ENCODE peak calls at places on chromosomes 4 and X, in five cellular contexts. One of them, this sample, is unnamed.
A peak's percentile ranks its signal among the peaks of the same experiment; 100 is the strongest.

GRCh38 chr4:17241835-17242234 is 270.1 kb downstream of the QDPR start:
- DNase-seq in HepG2: no peak
- DNase-seq in A549: no peak
- DNase-seq in K562: no peak
- DNase-seq in H1: no peak
- DNase-seq in this sample: no peak

GRCh38 chr4:185542626-185543336 is 7.5 kb upstream of the PDLIM3 start:
- DNase-seq in HepG2: no peak
- DNase-seq in A549: no peak
- DNase-seq in K562: no peak
- DNase-seq in H1: no peak
- DNase-seq in this sample: no peak

GRCh38 chr4:106775636-106776035 is 260.5 kb downstream of the DKK2 start:
- DNase-seq in H1: no peak
- DNase-seq in A549: no peak
- DNase-seq in K562: no peak
- DNase-seq in HepG2: peak; percentile 13
- DNase-seq in this sample: no peak

GRCh38 chr4:146776691-146777090 is 138.0 kb downstream of the POU4F2 start:
- DNase-seq in K562: no peak
- DNase-seq in H1: no peak
- DNase-seq in HepG2: no peak
- DNase-seq in A549: no peak
- DNase-seq in this sample: no peak

GRCh38 chr4:158571736-158572135 is 50.1 kb downstream of the RXFP1 start:
- DNase-seq in H1: peak; percentile 19
- DNase-seq in HepG2: no peak
- DNase-seq in K562: no peak
- DNase-seq in A549: no peak
- DNase-seq in this sample: no peak

GRCh38 chr4:32199639-32200038 is 1479.5 kb downstream of the PCDH7 start:
- DNase-seq in A549: no peak
- DNase-seq in HepG2: no peak
- DNase-seq in K562: no peak
- DNase-seq in H1: no peak
- DNase-seq in this sample: no peak

GRCh38 chr4:85152490-85152889 is 186.0 kb upstream of the WDFY3 start:
- DNase-seq in K562: no peak
- DNase-seq in A549: no peak
- DNase-seq in HepG2: no peak
- DNase-seq in H1: no peak
- DNase-seq in this sample: no peak

GRCh38 chrX:30910124-30910860 is 21.2 kb upstream of the TAB3 start:
- DNase-seq in H1: no peak
- DNase-seq in K562: peak; percentile 83
- DNase-seq in A549: no peak
- DNase-seq in HepG2: no peak
- DNase-seq in this sample: no peak

GRCh38 chr4:87410669-87411068 is 11.7 kb upstream of the NUDT9 start:
- DNase-seq in K562: no peak
- DNase-seq in HepG2: no peak
- DNase-seq in H1: no peak
- DNase-seq in A549: no peak
- DNase-seq in this sample: no peak

GRCh38 chr4:80446664-80447063 is 111.1 kb downstream of the CFAP299 start:
- DNase-seq in A549: no peak
- DNase-seq in K562: no peak
- DNase-seq in H1: no peak
- DNase-seq in HepG2: no peak
- DNase-seq in this sample: no peak

GRCh38 chrX:138886769-138887168 is 175.3 kb upstream of the FGF13 start:
- DNase-seq in A549: no peak
- DNase-seq in HepG2: peak; percentile 0
- DNase-seq in H1: no peak
- DNase-seq in K562: no peak
- DNase-seq in this sample: no peak

GRCh38 chr4:54333657-54334056 is 104.6 kb downstream of the PDGFRA start:
- DNase-seq in K562: no peak
- DNase-seq in A549: no peak
- DNase-seq in HepG2: no peak
- DNase-seq in H1: no peak
- DNase-seq in this sample: no peak

GRCh38 chr4:182897601-182898478 is 19.3 kb downstream of the DCTD start:
- DNase-seq in K562: no peak
- DNase-seq in H1: no peak
- DNase-seq in HepG2: peak; percentile 94
- DNase-seq in A549: no peak
- DNase-seq in this sample: no peak

GRCh38 chrX:1181131-1181530 is 31.3 kb downstream of the CRLF2 start:
- DNase-seq in A549: no peak
- DNase-seq in K562: no peak
- DNase-seq in HepG2: no peak
- DNase-seq in H1: no peak
- DNase-seq in this sample: no peak

GRCh38 chr4:30386266-30386895 is 333.8 kb upstream of the PCDH7 start:
- DNase-seq in H1: no peak
- DNase-seq in K562: no peak
- DNase-seq in HepG2: no peak
- DNase-seq in A549: no peak
- DNase-seq in this sample: no peak

GRCh38 chrX:10634681-10635161 is 14.3 kb upstream of the MID1 start:
- DNase-seq in K562: no peak
- DNase-seq in HepG2: no peak
- DNase-seq in H1: no peak
- DNase-seq in A549: peak; percentile 71
- DNase-seq in this sample: no peak

GRCh38 chr4:41531561-41532245 is 6.3 kb upstream of the LIMCH1 start:
- DNase-seq in A549: no peak
- DNase-seq in K562: no peak
- DNase-seq in H1: no peak
- DNase-seq in HepG2: no peak
- DNase-seq in this sample: no peak

GRCh38 chr4:121923306-121923705 is 28.6 kb downstream of the TRPC3 start:
- DNase-seq in A549: no peak
- DNase-seq in HepG2: no peak
- DNase-seq in H1: no peak
- DNase-seq in K562: no peak
- DNase-seq in this sample: no peak

GRCh38 chr4:663046-663437 is 11.0 kb downstream of the ATP5ME start:
- DNase-seq in K562: no peak
- DNase-seq in HepG2: no peak
- DNase-seq in H1: no peak
- DNase-seq in A549: no peak
- DNase-seq in this sample: no peak

GRCh38 chr4:183256756-183257385 is 63.2 kb downstream of the CLDN22 start:
- DNase-seq in A549: peak; percentile 36
- DNase-seq in K562: peak; percentile 70
- DNase-seq in H1: no peak
- DNase-seq in HepG2: peak; percentile 40
- DNase-seq in this sample: peak; percentile 70

GRCh38 chr4:7392438-7393374 is 42.0 kb downstream of the PSAPL1 start:
- DNase-seq in K562: peak; percentile 5
- DNase-seq in H1: no peak
- DNase-seq in HepG2: no peak
- DNase-seq in A549: no peak
- DNase-seq in this sample: peak; percentile 8

GRCh38 chr4:5051692-5052423 is 578 bp downstream of the STK32B start:
- DNase-seq in K562: no peak
- DNase-seq in HepG2: no peak
- DNase-seq in A549: peak; percentile 33
- DNase-seq in H1: no peak
- DNase-seq in this sample: no peak
- TF ChIP-seq CHD2 in K562: no peak
- TF ChIP-seq CHD2 in HepG2: no peak
- TF ChIP-seq CHD2 in A549: no peak
- TF ChIP-seq CHD2 in H1: no peak
- TF ChIP-seq CHD2 in this sample: no peak

GRCh38 chrX:21529771-21530170 is 128.4 kb downstream of the KLHL34 start:
- DNase-seq in HepG2: no peak
- DNase-seq in H1: no peak
- DNase-seq in K562: no peak
- DNase-seq in A549: no peak
- DNase-seq in this sample: no peak
- TF ChIP-seq CHD2 in HepG2: no peak
- TF ChIP-seq CHD2 in H1: no peak
- TF ChIP-seq CHD2 in K562: no peak
- TF ChIP-seq CHD2 in A549: no peak
- TF ChIP-seq CHD2 in this sample: no peak

GRCh38 chr4:61614256-61614655 is 414.1 kb downstream of the ADGRL3 start:
- DNase-seq in H1: no peak
- DNase-seq in HepG2: no peak
- DNase-seq in K562: no peak
- DNase-seq in A549: no peak
- DNase-seq in this sample: no peak
- TF ChIP-seq CHD2 in H1: no peak
- TF ChIP-seq CHD2 in HepG2: no peak
- TF ChIP-seq CHD2 in K562: no peak
- TF ChIP-seq CHD2 in A549: no peak
- TF ChIP-seq CHD2 in this sample: no peak

GRCh38 chrX:101759000-101759399 is 99.3 kb upstream of the ARMCX2 start:
- DNase-seq in H1: peak; percentile 53
- DNase-seq in K562: peak; percentile 12
- DNase-seq in HepG2: peak; percentile 2
- DNase-seq in A549: peak; percentile 1
- DNase-seq in this sample: peak; percentile 27

GRCh38 chrX:101764538-101764937 is 104.9 kb upstream of the ARMCX2 start:
- DNase-seq in H1: no peak
- DNase-seq in A549: no peak
- DNase-seq in HepG2: no peak
- DNase-seq in K562: no peak
- DNase-seq in this sample: no peak
- TF ChIP-seq CHD2 in H1: no peak
- TF ChIP-seq CHD2 in A549: no peak
- TF ChIP-seq CHD2 in HepG2: no peak
- TF ChIP-seq CHD2 in K562: no peak
- TF ChIP-seq CHD2 in this sample: no peak

GRCh38 chr4:142363686-142364085 is 482.4 kb downstream of the INPP4B start:
- DNase-seq in H1: no peak
- DNase-seq in K562: no peak
- DNase-seq in HepG2: no peak
- DNase-seq in A549: no peak
- DNase-seq in this sample: no peak

GRCh38 chr4:142367326-142368188 is 478.5 kb downstream of the INPP4B start:
- DNase-seq in K562: no peak
- DNase-seq in H1: no peak
- DNase-seq in A549: no peak
- DNase-seq in HepG2: no peak
- DNase-seq in this sample: no peak

GRCh38 chr4:142365386-142365785 is 480.7 kb downstream of the INPP4B start:
- DNase-seq in HepG2: no peak
- DNase-seq in H1: no peak
- DNase-seq in A549: no peak
- DNase-seq in K562: no peak
- DNase-seq in this sample: no peak

GRCh38 chr4:142369141-142369540 is 477.0 kb downstream of the INPP4B start:
- DNase-seq in A549: no peak
- DNase-seq in HepG2: no peak
- DNase-seq in H1: no peak
- DNase-seq in K562: no peak
- DNase-seq in this sample: no peak

GRCh38 chr4:142366821-142367220 is 479.3 kb downstream of the INPP4B start:
- DNase-seq in K562: no peak
- DNase-seq in HepG2: no peak
- DNase-seq in H1: no peak
- DNase-seq in A549: no peak
- DNase-seq in this sample: no peak
- TF ChIP-seq CHD2 in K562: no peak
- TF ChIP-seq CHD2 in HepG2: no peak
- TF ChIP-seq CHD2 in H1: no peak
- TF ChIP-seq CHD2 in A549: no peak
- TF ChIP-seq CHD2 in this sample: no peak